ENCODE peak calls at places on chromosomes 3 and 15, in ten cellular contexts. One of them, this sample, is unnamed.

GRCh38 chr3:55512586-55513343 is 25.7 kb upstream of the WNT5A start:
- DNase-seq in astrocyte of the cerebellum: no peak
- DNase-seq in cerebellar nuclear complex: no peak
- DNase-seq in C1 segment of cervical spinal cord: no peak
- DNase-seq in Kasumi-1: no peak
- DNase-seq in T-cell: no peak
- DNase-seq in EL: no peak
- DNase-seq in stimulated activated CD4-positive, alpha-beta T cell treated with anti-CD3 and anti-CD28 coated beads, Interleukin-1b, Interleukin-23, amount 100 ng/mL, for 24 hours: no peak
- DNase-seq in activated naive CD4-positive, alpha-beta T cell treated with anti-CD3 and anti-CD28 coated beads, Interleukin-2, amount 10 ng/mL, durations not matched to agents 7 days and 5 days: no peak
- DNase-seq in Peyer's patch: peak; percentile 77
- DNase-seq in this sample: no peak

GRCh38 chr15:81852826-81853225 is 193.0 kb downstream of the MEX3B start:
- DNase-seq in astrocyte of the cerebellum: no peak
- DNase-seq in cerebellar nuclear complex: no peak
- DNase-seq in Kasumi-1: no peak
- DNase-seq in C1 segment of cervical spinal cord: no peak
- DNase-seq in EL: no peak
- DNase-seq in Peyer's patch: no peak
- DNase-seq in stimulated activated CD4-positive, alpha-beta T cell treated with anti-CD3 and anti-CD28 coated beads, Interleukin-1b, Interleukin-23, amount 100 ng/mL, for 24 hours: no peak
- DNase-seq in T-cell: no peak
- DNase-seq in activated naive CD4-positive, alpha-beta T cell treated with anti-CD3 and anti-CD28 coated beads, Interleukin-2, amount 10 ng/mL, durations not matched to agents 7 days and 5 days: no peak
- DNase-seq in this sample: no peak

GRCh38 chr3:194138098-194138474 is 2.1 kb downstream of the HES1 start:
- DNase-seq in astrocyte of the cerebellum: no peak
- DNase-seq in T-cell: no peak
- DNase-seq in cerebellar nuclear complex: no peak
- DNase-seq in Peyer's patch: no peak
- DNase-seq in Kasumi-1: no peak
- DNase-seq in EL: no peak
- DNase-seq in activated naive CD4-positive, alpha-beta T cell treated with anti-CD3 and anti-CD28 coated beads, Interleukin-2, amount 10 ng/mL, durations not matched to agents 7 days and 5 days: no peak
- DNase-seq in stimulated activated CD4-positive, alpha-beta T cell treated with anti-CD3 and anti-CD28 coated beads, Interleukin-1b, Interleukin-23, amount 100 ng/mL, for 24 hours: no peak
- DNase-seq in C1 segment of cervical spinal cord: no peak
- DNase-seq in this sample: no peak

GRCh38 chr15:71747128-71748083 is 62.9 kb upstream of the NR2E3 start:
- DNase-seq in stimulated activated CD4-positive, alpha-beta T cell treated with anti-CD3 and anti-CD28 coated beads, Interleukin-1b, Interleukin-23, amount 100 ng/mL, for 24 hours: no peak
- DNase-seq in Kasumi-1: no peak
- DNase-seq in T-cell: no peak
- DNase-seq in activated naive CD4-positive, alpha-beta T cell treated with anti-CD3 and anti-CD28 coated beads, Interleukin-2, amount 10 ng/mL, durations not matched to agents 7 days and 5 days: no peak
- DNase-seq in astrocyte of the cerebellum: peak; percentile 26
- DNase-seq in cerebellar nuclear complex: no peak
- DNase-seq in C1 segment of cervical spinal cord: no peak
- DNase-seq in Peyer's patch: peak; percentile 55
- DNase-seq in EL: peak; percentile 92
- DNase-seq in this sample: no peak

GRCh38 chr15:89498574-89498906 is 2.2 kb upstream of the RHCG start:
- DNase-seq in astrocyte of the cerebellum: no peak
- DNase-seq in activated naive CD4-positive, alpha-beta T cell treated with anti-CD3 and anti-CD28 coated beads, Interleukin-2, amount 10 ng/mL, durations not matched to agents 7 days and 5 days: no peak
- DNase-seq in stimulated activated CD4-positive, alpha-beta T cell treated with anti-CD3 and anti-CD28 coated beads, Interleukin-1b, Interleukin-23, amount 100 ng/mL, for 24 hours: no peak
- DNase-seq in Kasumi-1: no peak
- DNase-seq in EL: no peak
- DNase-seq in C1 segment of cervical spinal cord: no peak
- DNase-seq in cerebellar nuclear complex: no peak
- DNase-seq in Peyer's patch: no peak
- DNase-seq in T-cell: no peak
- DNase-seq in this sample: no peak

GRCh38 chr3:52752045-52752660 is 18.6 kb downstream of the NEK4 start:
- DNase-seq in Kasumi-1: no peak
- DNase-seq in activated naive CD4-positive, alpha-beta T cell treated with anti-CD3 and anti-CD28 coated beads, Interleukin-2, amount 10 ng/mL, durations not matched to agents 7 days and 5 days: no peak
- DNase-seq in EL: no peak
- DNase-seq in astrocyte of the cerebellum: no peak
- DNase-seq in cerebellar nuclear complex: no peak
- DNase-seq in T-cell: no peak
- DNase-seq in Peyer's patch: no peak
- DNase-seq in stimulated activated CD4-positive, alpha-beta T cell treated with anti-CD3 and anti-CD28 coated beads, Interleukin-1b, Interleukin-23, amount 100 ng/mL, for 24 hours: no peak
- DNase-seq in C1 segment of cervical spinal cord: no peak
- DNase-seq in this sample: no peak

GRCh38 chr15:38547255-38547997 is 17.2 kb downstream of the RASGRP1 start:
- DNase-seq in EL: peak; percentile 82
- DNase-seq in T-cell: no peak
- DNase-seq in Kasumi-1: no peak
- DNase-seq in astrocyte of the cerebellum: no peak
- DNase-seq in Peyer's patch: no peak
- DNase-seq in activated naive CD4-positive, alpha-beta T cell treated with anti-CD3 and anti-CD28 coated beads, Interleukin-2, amount 10 ng/mL, durations not matched to agents 7 days and 5 days: no peak
- DNase-seq in stimulated activated CD4-positive, alpha-beta T cell treated with anti-CD3 and anti-CD28 coated beads, Interleukin-1b, Interleukin-23, amount 100 ng/mL, for 24 hours: no peak
- DNase-seq in cerebellar nuclear complex: no peak
- DNase-seq in C1 segment of cervical spinal cord: no peak
- DNase-seq in this sample: no peak

GRCh38 chr3:181561130-181561529 is 150.6 kb upstream of the SOX2 start:
- DNase-seq in astrocyte of the cerebellum: no peak
- DNase-seq in Peyer's patch: no peak
- DNase-seq in C1 segment of cervical spinal cord: no peak
- DNase-seq in activated naive CD4-positive, alpha-beta T cell treated with anti-CD3 and anti-CD28 coated beads, Interleukin-2, amount 10 ng/mL, durations not matched to agents 7 days and 5 days: no peak
- DNase-seq in Kasumi-1: no peak
- DNase-seq in EL: no peak
- DNase-seq in T-cell: no peak
- DNase-seq in cerebellar nuclear complex: no peak
- DNase-seq in stimulated activated CD4-positive, alpha-beta T cell treated with anti-CD3 and anti-CD28 coated beads, Interleukin-1b, Interleukin-23, amount 100 ng/mL, for 24 hours: no peak
- DNase-seq in this sample: no peak

GRCh38 chr3:186529204-186529999 is 14.8 kb downstream of the CRYGS start:
- DNase-seq in activated naive CD4-positive, alpha-beta T cell treated with anti-CD3 and anti-CD28 coated beads, Interleukin-2, amount 10 ng/mL, durations not matched to agents 7 days and 5 days: no peak
- DNase-seq in astrocyte of the cerebellum: no peak
- DNase-seq in C1 segment of cervical spinal cord: no peak
- DNase-seq in EL: no peak
- DNase-seq in stimulated activated CD4-positive, alpha-beta T cell treated with anti-CD3 and anti-CD28 coated beads, Interleukin-1b, Interleukin-23, amount 100 ng/mL, for 24 hours: no peak
- DNase-seq in Peyer's patch: peak; percentile 68
- DNase-seq in Kasumi-1: peak; percentile 78
- DNase-seq in T-cell: no peak
- DNase-seq in cerebellar nuclear complex: peak; percentile 62
- DNase-seq in this sample: peak; percentile 58

GRCh38 chr3:29280675-29281264 is at the start of gene RBMS3:
- DNase-seq in stimulated activated CD4-positive, alpha-beta T cell treated with anti-CD3 and anti-CD28 coated beads, Interleukin-1b, Interleukin-23, amount 100 ng/mL, for 24 hours: no peak
- DNase-seq in T-cell: no peak
- DNase-seq in C1 segment of cervical spinal cord: peak; percentile 12
- DNase-seq in Peyer's patch: peak; percentile 82
- DNase-seq in EL: peak; percentile 97
- DNase-seq in Kasumi-1: peak; percentile 75
- DNase-seq in cerebellar nuclear complex: no peak
- DNase-seq in astrocyte of the cerebellum: peak; percentile 89
- DNase-seq in activated naive CD4-positive, alpha-beta T cell treated with anti-CD3 and anti-CD28 coated beads, Interleukin-2, amount 10 ng/mL, durations not matched to agents 7 days and 5 days: peak; percentile 23
- DNase-seq in this sample: no peak

GRCh38 chr3:120793601-120794000 is 51.1 kb downstream of the GTF2E1 start:
- DNase-seq in cerebellar nuclear complex: no peak
- DNase-seq in stimulated activated CD4-positive, alpha-beta T cell treated with anti-CD3 and anti-CD28 coated beads, Interleukin-1b, Interleukin-23, amount 100 ng/mL, for 24 hours: no peak
- DNase-seq in EL: peak; percentile 72
- DNase-seq in Kasumi-1: no peak
- DNase-seq in astrocyte of the cerebellum: no peak
- DNase-seq in activated naive CD4-positive, alpha-beta T cell treated with anti-CD3 and anti-CD28 coated beads, Interleukin-2, amount 10 ng/mL, durations not matched to agents 7 days and 5 days: no peak
- DNase-seq in Peyer's patch: no peak
- DNase-seq in C1 segment of cervical spinal cord: no peak
- DNase-seq in T-cell: no peak
- DNase-seq in this sample: no peak

GRCh38 chr15:60708684-60709083 is 229.7 kb upstream of the ICE2 start:
- DNase-seq in Kasumi-1: no peak
- DNase-seq in EL: no peak
- DNase-seq in astrocyte of the cerebellum: peak; percentile 43
- DNase-seq in Peyer's patch: no peak
- DNase-seq in T-cell: no peak
- DNase-seq in stimulated activated CD4-positive, alpha-beta T cell treated with anti-CD3 and anti-CD28 coated beads, Interleukin-1b, Interleukin-23, amount 100 ng/mL, for 24 hours: no peak
- DNase-seq in C1 segment of cervical spinal cord: no peak
- DNase-seq in activated naive CD4-positive, alpha-beta T cell treated with anti-CD3 and anti-CD28 coated beads, Interleukin-2, amount 10 ng/mL, durations not matched to agents 7 days and 5 days: no peak
- DNase-seq in cerebellar nuclear complex: no peak
- DNase-seq in this sample: peak; percentile 9

GRCh38 chr3:192253138-192253537 is 474.2 kb downstream of the FGF12 start:
- DNase-seq in Kasumi-1: no peak
- DNase-seq in T-cell: no peak
- DNase-seq in C1 segment of cervical spinal cord: no peak
- DNase-seq in EL: no peak
- DNase-seq in Peyer's patch: no peak
- DNase-seq in activated naive CD4-positive, alpha-beta T cell treated with anti-CD3 and anti-CD28 coated beads, Interleukin-2, amount 10 ng/mL, durations not matched to agents 7 days and 5 days: no peak
- DNase-seq in astrocyte of the cerebellum: no peak
- DNase-seq in cerebellar nuclear complex: no peak
- DNase-seq in stimulated activated CD4-positive, alpha-beta T cell treated with anti-CD3 and anti-CD28 coated beads, Interleukin-1b, Interleukin-23, amount 100 ng/mL, for 24 hours: no peak
- DNase-seq in this sample: no peak

GRCh38 chr3:75220932-75221331 is 443.2 kb upstream of the FRG2C start:
- DNase-seq in activated naive CD4-positive, alpha-beta T cell treated with anti-CD3 and anti-CD28 coated beads, Interleukin-2, amount 10 ng/mL, durations not matched to agents 7 days and 5 days: no peak
- DNase-seq in stimulated activated CD4-positive, alpha-beta T cell treated with anti-CD3 and anti-CD28 coated beads, Interleukin-1b, Interleukin-23, amount 100 ng/mL, for 24 hours: no peak
- DNase-seq in Peyer's patch: no peak
- DNase-seq in astrocyte of the cerebellum: no peak
- DNase-seq in T-cell: no peak
- DNase-seq in C1 segment of cervical spinal cord: no peak
- DNase-seq in Kasumi-1: no peak
- DNase-seq in EL: no peak
- DNase-seq in cerebellar nuclear complex: no peak
- DNase-seq in this sample: no peak

GRCh38 chr15:40930430-40931299 is 1.5 kb downstream of the DLL4 start:
- DNase-seq in activated naive CD4-positive, alpha-beta T cell treated with anti-CD3 and anti-CD28 coated beads, Interleukin-2, amount 10 ng/mL, durations not matched to agents 7 days and 5 days: peak; percentile 62
- DNase-seq in astrocyte of the cerebellum: no peak
- DNase-seq in EL: peak; percentile 34
- DNase-seq in C1 segment of cervical spinal cord: no peak
- DNase-seq in stimulated activated CD4-positive, alpha-beta T cell treated with anti-CD3 and anti-CD28 coated beads, Interleukin-1b, Interleukin-23, amount 100 ng/mL, for 24 hours: no peak
- DNase-seq in Kasumi-1: peak; percentile 20
- DNase-seq in T-cell: no peak
- DNase-seq in Peyer's patch: peak; percentile 63
- DNase-seq in cerebellar nuclear complex: no peak
- DNase-seq in this sample: peak; percentile 72

GRCh38 chr3:45664558-45664957 is 24.6 kb upstream of the SACM1L start:
- DNase-seq in Peyer's patch: peak; percentile 75
- DNase-seq in activated naive CD4-positive, alpha-beta T cell treated with anti-CD3 and anti-CD28 coated beads, Interleukin-2, amount 10 ng/mL, durations not matched to agents 7 days and 5 days: peak; percentile 83
- DNase-seq in C1 segment of cervical spinal cord: no peak
- DNase-seq in astrocyte of the cerebellum: no peak
- DNase-seq in T-cell: peak; percentile 75
- DNase-seq in Kasumi-1: peak; percentile 77
- DNase-seq in EL: no peak
- DNase-seq in cerebellar nuclear complex: no peak
- DNase-seq in stimulated activated CD4-positive, alpha-beta T cell treated with anti-CD3 and anti-CD28 coated beads, Interleukin-1b, Interleukin-23, amount 100 ng/mL, for 24 hours: peak; percentile 30
- DNase-seq in this sample: peak; percentile 66

GRCh38 chr3:82672966-82673365 is 911.5 kb upstream of the GBE1 start:
- DNase-seq in cerebellar nuclear complex: no peak
- DNase-seq in Peyer's patch: no peak
- DNase-seq in Kasumi-1: no peak
- DNase-seq in EL: no peak
- DNase-seq in T-cell: no peak
- DNase-seq in stimulated activated CD4-positive, alpha-beta T cell treated with anti-CD3 and anti-CD28 coated beads, Interleukin-1b, Interleukin-23, amount 100 ng/mL, for 24 hours: no peak
- DNase-seq in astrocyte of the cerebellum: no peak
- DNase-seq in activated naive CD4-positive, alpha-beta T cell treated with anti-CD3 and anti-CD28 coated beads, Interleukin-2, amount 10 ng/mL, durations not matched to agents 7 days and 5 days: no peak
- DNase-seq in C1 segment of cervical spinal cord: no peak
- DNase-seq in this sample: no peak

GRCh38 chr3:135513106-135514063 is 452.1 kb upstream of the PPP2R3A start:
- DNase-seq in stimulated activated CD4-positive, alpha-beta T cell treated with anti-CD3 and anti-CD28 coated beads, Interleukin-1b, Interleukin-23, amount 100 ng/mL, for 24 hours: no peak
- DNase-seq in T-cell: no peak
- DNase-seq in EL: peak; percentile 73
- DNase-seq in astrocyte of the cerebellum: no peak
- DNase-seq in cerebellar nuclear complex: no peak
- DNase-seq in Peyer's patch: no peak
- DNase-seq in C1 segment of cervical spinal cord: no peak
- DNase-seq in activated naive CD4-positive, alpha-beta T cell treated with anti-CD3 and anti-CD28 coated beads, Interleukin-2, amount 10 ng/mL, durations not matched to agents 7 days and 5 days: no peak
- DNase-seq in Kasumi-1: no peak
- DNase-seq in this sample: peak; percentile 61

GRCh38 chr3:186261638-186262037 is 100.4 kb downstream of the DGKG start:
- DNase-seq in cerebellar nuclear complex: no peak
- DNase-seq in activated naive CD4-positive, alpha-beta T cell treated with anti-CD3 and anti-CD28 coated beads, Interleukin-2, amount 10 ng/mL, durations not matched to agents 7 days and 5 days: no peak
- DNase-seq in Peyer's patch: no peak
- DNase-seq in stimulated activated CD4-positive, alpha-beta T cell treated with anti-CD3 and anti-CD28 coated beads, Interleukin-1b, Interleukin-23, amount 100 ng/mL, for 24 hours: no peak
- DNase-seq in Kasumi-1: no peak
- DNase-seq in T-cell: no peak
- DNase-seq in C1 segment of cervical spinal cord: no peak
- DNase-seq in EL: no peak
- DNase-seq in astrocyte of the cerebellum: no peak
- DNase-seq in this sample: peak; percentile 88

GRCh38 chr3:190101320-190102117 is 19.2 kb downstream of the P3H2 start:
- DNase-seq in T-cell: no peak
- DNase-seq in stimulated activated CD4-positive, alpha-beta T cell treated with anti-CD3 and anti-CD28 coated beads, Interleukin-1b, Interleukin-23, amount 100 ng/mL, for 24 hours: no peak
- DNase-seq in Peyer's patch: no peak
- DNase-seq in cerebellar nuclear complex: no peak
- DNase-seq in astrocyte of the cerebellum: peak; percentile 71
- DNase-seq in activated naive CD4-positive, alpha-beta T cell treated with anti-CD3 and anti-CD28 coated beads, Interleukin-2, amount 10 ng/mL, durations not matched to agents 7 days and 5 days: no peak
- DNase-seq in Kasumi-1: no peak
- DNase-seq in C1 segment of cervical spinal cord: no peak
- DNase-seq in EL: peak; percentile 46
- DNase-seq in this sample: no peak

GRCh38 chr15:63982381-63982854 is 63.9 kb downstream of the DAPK2 start:
- DNase-seq in stimulated activated CD4-positive, alpha-beta T cell treated with anti-CD3 and anti-CD28 coated beads, Interleukin-1b, Interleukin-23, amount 100 ng/mL, for 24 hours: no peak
- DNase-seq in astrocyte of the cerebellum: no peak
- DNase-seq in cerebellar nuclear complex: no peak
- DNase-seq in T-cell: no peak
- DNase-seq in Kasumi-1: no peak
- DNase-seq in EL: no peak
- DNase-seq in Peyer's patch: no peak
- DNase-seq in C1 segment of cervical spinal cord: no peak
- DNase-seq in activated naive CD4-positive, alpha-beta T cell treated with anti-CD3 and anti-CD28 coated beads, Interleukin-2, amount 10 ng/mL, durations not matched to agents 7 days and 5 days: no peak
- DNase-seq in this sample: peak; percentile 73

GRCh38 chr3:72303926-72304325 is 519.0 kb upstream of the PROK2 start:
- DNase-seq in cerebellar nuclear complex: no peak
- DNase-seq in activated naive CD4-positive, alpha-beta T cell treated with anti-CD3 and anti-CD28 coated beads, Interleukin-2, amount 10 ng/mL, durations not matched to agents 7 days and 5 days: no peak
- DNase-seq in EL: no peak
- DNase-seq in T-cell: no peak
- DNase-seq in stimulated activated CD4-positive, alpha-beta T cell treated with anti-CD3 and anti-CD28 coated beads, Interleukin-1b, Interleukin-23, amount 100 ng/mL, for 24 hours: no peak
- DNase-seq in Peyer's patch: no peak
- DNase-seq in Kasumi-1: no peak
- DNase-seq in astrocyte of the cerebellum: no peak
- DNase-seq in C1 segment of cervical spinal cord: no peak
- DNase-seq in this sample: no peak

GRCh38 chr15:71800835-71801745 is 9.3 kb upstream of the NR2E3 start:
- DNase-seq in activated naive CD4-positive, alpha-beta T cell treated with anti-CD3 and anti-CD28 coated beads, Interleukin-2, amount 10 ng/mL, durations not matched to agents 7 days and 5 days: peak; percentile 41
- DNase-seq in Peyer's patch: peak; percentile 64
- DNase-seq in C1 segment of cervical spinal cord: no peak
- DNase-seq in stimulated activated CD4-positive, alpha-beta T cell treated with anti-CD3 and anti-CD28 coated beads, Interleukin-1b, Interleukin-23, amount 100 ng/mL, for 24 hours: no peak
- DNase-seq in Kasumi-1: peak; percentile 51
- DNase-seq in T-cell: no peak
- DNase-seq in EL: peak; percentile 81
- DNase-seq in astrocyte of the cerebellum: peak; percentile 81
- DNase-seq in cerebellar nuclear complex: no peak
- DNase-seq in this sample: peak; percentile 79

GRCh38 chr3:43015572-43016512 is 36.7 kb downstream of the GASK1A start:
- DNase-seq in Peyer's patch: no peak
- DNase-seq in C1 segment of cervical spinal cord: no peak
- DNase-seq in T-cell: no peak
- DNase-seq in Kasumi-1: no peak
- DNase-seq in astrocyte of the cerebellum: no peak
- DNase-seq in stimulated activated CD4-positive, alpha-beta T cell treated with anti-CD3 and anti-CD28 coated beads, Interleukin-1b, Interleukin-23, amount 100 ng/mL, for 24 hours: no peak
- DNase-seq in activated naive CD4-positive, alpha-beta T cell treated with anti-CD3 and anti-CD28 coated beads, Interleukin-2, amount 10 ng/mL, durations not matched to agents 7 days and 5 days: peak; percentile 36
- DNase-seq in cerebellar nuclear complex: no peak
- DNase-seq in EL: no peak
- DNase-seq in this sample: no peak

GRCh38 chr15:83289160-83289559 is 4.7 kb upstream of the BNC1 start:
- DNase-seq in EL: peak; percentile 34
- DNase-seq in stimulated activated CD4-positive, alpha-beta T cell treated with anti-CD3 and anti-CD28 coated beads, Interleukin-1b, Interleukin-23, amount 100 ng/mL, for 24 hours: no peak
- DNase-seq in cerebellar nuclear complex: no peak
- DNase-seq in Peyer's patch: no peak
- DNase-seq in Kasumi-1: no peak
- DNase-seq in activated naive CD4-positive, alpha-beta T cell treated with anti-CD3 and anti-CD28 coated beads, Interleukin-2, amount 10 ng/mL, durations not matched to agents 7 days and 5 days: no peak
- DNase-seq in C1 segment of cervical spinal cord: no peak
- DNase-seq in astrocyte of the cerebellum: no peak
- DNase-seq in T-cell: no peak
- DNase-seq in this sample: no peak

GRCh38 chr3:120177907-120178306 is 83.7 kb upstream of the GSK3B start:
- DNase-seq in Peyer's patch: no peak
- DNase-seq in EL: peak; percentile 62
- DNase-seq in Kasumi-1: peak; percentile 64
- DNase-seq in astrocyte of the cerebellum: no peak
- DNase-seq in C1 segment of cervical spinal cord: no peak
- DNase-seq in T-cell: no peak
- DNase-seq in stimulated activated CD4-positive, alpha-beta T cell treated with anti-CD3 and anti-CD28 coated beads, Interleukin-1b, Interleukin-23, amount 100 ng/mL, for 24 hours: no peak
- DNase-seq in cerebellar nuclear complex: no peak
- DNase-seq in activated naive CD4-positive, alpha-beta T cell treated with anti-CD3 and anti-CD28 coated beads, Interleukin-2, amount 10 ng/mL, durations not matched to agents 7 days and 5 days: no peak
- DNase-seq in this sample: peak; percentile 65

GRCh38 chr3:153624310-153625030 is 462.4 kb downstream of the RAP2B start:
- DNase-seq in astrocyte of the cerebellum: no peak
- DNase-seq in T-cell: peak; percentile 30
- DNase-seq in EL: no peak
- DNase-seq in C1 segment of cervical spinal cord: no peak
- DNase-seq in Peyer's patch: no peak
- DNase-seq in cerebellar nuclear complex: no peak
- DNase-seq in stimulated activated CD4-positive, alpha-beta T cell treated with anti-CD3 and anti-CD28 coated beads, Interleukin-1b, Interleukin-23, amount 100 ng/mL, for 24 hours: no peak
- DNase-seq in activated naive CD4-positive, alpha-beta T cell treated with anti-CD3 and anti-CD28 coated beads, Interleukin-2, amount 10 ng/mL, durations not matched to agents 7 days and 5 days: peak; percentile 34
- DNase-seq in Kasumi-1: no peak
- DNase-seq in this sample: no peak

GRCh38 chr3:189908646-189909045 is 212.1 kb downstream of the P3H2 start:
- DNase-seq in EL: peak; percentile 83
- DNase-seq in stimulated activated CD4-positive, alpha-beta T cell treated with anti-CD3 and anti-CD28 coated beads, Interleukin-1b, Interleukin-23, amount 100 ng/mL, for 24 hours: no peak
- DNase-seq in C1 segment of cervical spinal cord: no peak
- DNase-seq in activated naive CD4-positive, alpha-beta T cell treated with anti-CD3 and anti-CD28 coated beads, Interleukin-2, amount 10 ng/mL, durations not matched to agents 7 days and 5 days: no peak
- DNase-seq in astrocyte of the cerebellum: peak; percentile 2
- DNase-seq in Peyer's patch: no peak
- DNase-seq in Kasumi-1: no peak
- DNase-seq in T-cell: no peak
- DNase-seq in cerebellar nuclear complex: no peak
- DNase-seq in this sample: no peak

This sample was measured in Karpas-422.